ENCODE peak calls at places on chromosomes 7 and 10, in six cellular contexts. Y is SJSA1; X is activated CD8-positive, alpha-beta T cell treated with anti-CD3 and anti-CD28 coated beads for 36 hours; N is NCI-H1092 treated with DMSO at 0.1 percent for 48 hours; T is NT2/D1; W is A549. E is an unnamed sample.
A peak's percentile ranks its signal among the peaks of the same experiment; 100 is the strongest.

GRCh38 chr10:72611783-72612182 is 14.1 kb downstream of the MICU1 start:
- DNase-seq in T (no peak), W (no peak), Y (no peak), N (peak; percentile 31), X (no peak), E (no peak)

GRCh38 chr7:16268821-16269768 is 152.2 kb downstream of the CRPPA start:
- DNase-seq in N (no peak), X (no peak), Y (no peak), W (peak; percentile 12), T (no peak), E (no peak)

GRCh38 chr7:119572132-119572531 is 700.8 kb upstream of the KCND2 start:
- DNase-seq in Y (no peak), N (no peak), T (no peak), W (no peak), X (no peak), E (no peak)

GRCh38 chr7:93890041-93890463 is 501 bp downstream of the TFPI2 start:
- DNase-seq in X (peak; percentile 20), T (peak; percentile 32), Y (peak; percentile 45), W (peak; percentile 79), N (no peak), E (peak; percentile 67)

GRCh38 chr10:3867454-3868273 is 82.7 kb upstream of the KLF6 start:
- DNase-seq in T (no peak), W (no peak), Y (no peak), N (no peak), X (peak; percentile 50), E (no peak)

GRCh38 chr7:137667633-137668387 is 179.0 kb downstream of the DGKI start:
- DNase-seq in T (no peak), N (no peak), W (peak; percentile 30), X (no peak), Y (peak; percentile 58), E (no peak)

GRCh38 chr7:1289681-1290261 is 57.1 kb downstream of the UNCX start:
- DNase-seq in X (no peak), W (no peak), N (peak; percentile 55), T (no peak), Y (no peak), E (peak; percentile 69)

GRCh38 chr10:123582084-123582989 is 83.8 kb upstream of the GPR26 start:
- DNase-seq in T (peak; percentile 72), N (peak; percentile 32), W (peak; percentile 64), Y (peak; percentile 67), X (peak; percentile 80), E (peak; percentile 89)

GRCh38 chr7:45657890-45658715 is 83.9 kb downstream of the ADCY1 start:
- DNase-seq in W (no peak), T (no peak), N (no peak), X (no peak), Y (no peak), E (no peak)

GRCh38 chr10:129494740-129495139 is 27.7 kb downstream of the MGMT start:
- DNase-seq in N (no peak), W (no peak), Y (no peak), X (no peak), T (no peak), E (peak; percentile 71)

GRCh38 chr7:92848441-92848840 is 12.1 kb upstream of the CDK6 start:
- DNase-seq in W (no peak), N (no peak), X (no peak), Y (no peak), T (no peak), E (no peak)

GRCh38 chr7:21867816-21868646 is 77.7 kb downstream of the CDCA7L start:
- DNase-seq in W (no peak), N (no peak), Y (no peak), T (no peak), X (no peak), E (no peak)

E was measured in neural progenitor cell.